ENCODE peak calls at places on chromosomes 7 and 10, in four cellular contexts. Z is H9, R is IMR-90, O is H1. T is an unnamed sample.

GRCh38 chr7:19713676-19714075 is 4.8 kb upstream of the POLR1F start:
- DNase-seq in Z (no peak), R (peak), O (no peak), T (peak)

GRCh38 chr7:117019786-117020604 is 66.7 kb downstream of the ST7 start:
- DNase-seq in Z (peak), R (peak), O (no peak), T (peak)

GRCh38 chr7:128148676-128149075 is 92.4 kb upstream of the LEP start:
- DNase-seq in Z (no peak), R (no peak), O (no peak), T (no peak)

GRCh38 chr7:32053204-32053603 is 17.0 kb downstream of the PDE1C start:
- DNase-seq in Z (no peak), R (no peak), O (no peak), T (no peak)

GRCh38 chr10:125151824-125152634 is 8.3 kb downstream of the CTBP2 start:
- DNase-seq in Z (peak), R (no peak), O (peak), T (peak)

GRCh38 chr7:116782177-116782711 is 80.1 kb upstream of the CAPZA2 start:
- DNase-seq in Z (no peak), R (peak), O (no peak), T (peak)

GRCh38 chr7:36960105-36960504 is 235.8 kb upstream of the AOAH start:
- DNase-seq in Z (no peak), R (no peak), O (no peak), T (no peak)

GRCh38 chr10:1172256-1172975 is 116.2 kb downstream of the WDR37 start:
- DNase-seq in Z (no peak), R (no peak), O (no peak), T (no peak)

GRCh38 chr7:115812796-115813195 is 217.8 kb downstream of the TFEC start:
- DNase-seq in Z (no peak), R (no peak), O (no peak), T (no peak)

GRCh38 chr7:66206116-66206908 is 1.2 kb downstream of the TPST1 start:
- DNase-seq in Z (no peak), R (no peak), O (no peak), T (no peak)

GRCh38 chr7:69199661-69200060 is 398.6 kb upstream of the AUTS2 start:
- DNase-seq in Z (no peak), R (no peak), O (no peak), T (no peak)

GRCh38 chr10:133344236-133344635 is 2.9 kb upstream of the PRAP1 start:
- DNase-seq in Z (no peak), R (no peak), O (no peak), T (no peak)

GRCh38 chr7:116800594-116800993 is 61.8 kb upstream of the CAPZA2 start:
- DNase-seq in Z (no peak), R (no peak), O (no peak), T (no peak)

GRCh38 chr10:128080641-128081040 is 45.6 kb downstream of the MKI67 start:
- DNase-seq in Z (peak), R (no peak), O (no peak), T (no peak)

GRCh38 chr7:22156205-22156604 is 200.7 kb downstream of the RAPGEF5 start:
- DNase-seq in Z (no peak), R (peak), O (no peak), T (no peak)

GRCh38 chr7:5452937-5453540 is 29.4 kb upstream of the TNRC18 start:
- DNase-seq in Z (peak), R (peak), O (no peak), T (peak)

GRCh38 chr7:69910150-69910549 is 311.9 kb downstream of the AUTS2 start:
- DNase-seq in Z (no peak), R (no peak), O (no peak), T (no peak)

GRCh38 chr10:12795723-12796122 is 205.8 kb downstream of the CCDC3 start:
- DNase-seq in Z (no peak), R (no peak), O (no peak), T (no peak)

GRCh38 chr7:96085953-96086352 is 235.9 kb downstream of the SLC25A13 start:
- DNase-seq in Z (no peak), R (no peak), O (no peak), T (no peak)

GRCh38 chr7:96088579-96088978 is 233.3 kb downstream of the SLC25A13 start:
- DNase-seq in Z (no peak), R (peak), O (no peak), T (no peak)

GRCh38 chr7:96089511-96089910 is 232.4 kb downstream of the SLC25A13 start:
- DNase-seq in Z (no peak), R (no peak), O (no peak), T (no peak)

GRCh38 chr7:96080021-96080420 is 241.9 kb downstream of the SLC25A13 start:
- DNase-seq in Z (no peak), R (peak), O (no peak), T (no peak)

DNA sequence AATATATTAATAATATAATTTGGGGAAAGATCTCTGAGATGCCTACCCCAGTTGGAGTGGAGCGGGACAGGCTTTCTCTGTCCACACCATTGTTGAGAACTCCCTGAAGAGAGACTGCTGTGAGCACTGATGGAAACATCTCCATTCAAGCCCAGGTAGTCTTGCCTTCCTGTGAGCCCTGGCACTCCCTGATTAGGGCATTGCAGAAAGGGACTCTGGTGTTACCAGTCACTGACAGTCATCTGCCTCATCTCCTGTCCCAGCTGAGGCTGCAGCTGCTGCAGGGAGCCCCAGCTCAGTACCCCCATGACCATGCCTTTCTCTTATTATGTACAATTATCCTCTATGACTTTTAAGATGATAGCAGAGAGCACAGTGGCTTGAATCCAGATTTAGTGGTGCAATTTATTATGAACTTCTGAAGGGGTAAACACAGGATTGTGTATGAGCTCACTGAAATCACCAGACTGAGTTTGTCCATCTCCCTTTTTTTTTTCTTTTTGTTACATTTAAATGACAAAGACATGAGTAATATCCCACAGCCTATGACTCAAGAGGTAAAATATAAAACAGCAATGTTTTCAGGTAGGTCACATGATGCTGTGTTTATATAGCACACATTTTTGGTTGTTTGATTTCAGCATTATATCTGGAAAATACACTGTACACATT is 236.9 kb downstream of the SLC25A13 start:
- DNase-seq in Z (no peak), R (peak), O (no peak), T (no peak)
- H3K4me2 ChIP-seq in Z (no peak), R (peak), O (no peak), T (no peak)

GRCh38 chr10:99720387-99720786 is 11.5 kb downstream of the COX15 start:
- DNase-seq in Z (no peak), R (no peak), O (no peak), T (no peak)
- H4K5ac ChIP-seq in Z (no peak), R (no peak), O (no peak), T (no peak)

DNA sequence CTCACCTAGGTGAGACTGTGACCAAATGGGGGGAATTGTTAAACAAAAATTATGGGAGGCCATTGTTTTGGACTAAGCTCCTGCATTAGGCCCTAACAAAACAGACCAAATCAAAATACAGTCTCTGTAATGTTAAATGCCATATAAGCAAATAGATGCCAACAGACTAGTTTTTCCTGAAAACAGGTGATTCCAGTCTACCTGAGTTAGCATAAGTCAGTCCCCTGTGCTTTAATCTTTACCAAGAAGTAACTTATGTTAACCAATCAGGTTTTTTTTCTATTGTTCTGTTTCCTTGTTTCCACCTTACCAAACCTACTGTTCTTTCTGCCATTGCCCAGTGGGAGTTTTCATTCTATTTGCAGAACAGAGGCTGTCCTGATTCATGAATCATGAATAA is 48.0 kb downstream of the PDZD8 start:
- DNase-seq in Z (no peak), R (no peak), O (no peak), T (no peak)
- H2BK120ac ChIP-seq in Z (no peak), R (no peak), O (peak), T (no peak)

GRCh38 chr7:110372685-110373084 is 718.2 kb upstream of the LRRN3 start:
- DNase-seq in Z (no peak), R (no peak), O (no peak), T (no peak)
- H3K4me2 ChIP-seq in Z (no peak), R (no peak), O (no peak), T (no peak)

GRCh38 chr10:10403762-10404161 is 613.9 kb upstream of the CELF2 start:
- DNase-seq in Z (no peak), R (peak), O (no peak), T (no peak)
- H4K5ac ChIP-seq in Z (no peak), R (no peak), O (no peak), T (no peak)

T was measured in mesendoderm.